ENCODE peak calls at places on chromosomes 4 and X, in ten cellular contexts. Z is astrocyte of the spinal cord; T is neural crest cell; J is ecto neural progenitor cell; U is EL; G is stimulated activated CD4-positive, alpha-beta T cell treated with anti-CD3 and anti-CD28 coated beads, Interleukin-2, amount 100 ng/mL, for 48 hours; X is effector memory CD8-positive, alpha-beta T cell; S is upper lobe of left lung; Y is fibroblast of mammary gland; N is AG09319. B is an unnamed sample.

GRCh38 chr4:101865501-101866062 is 75.1 kb downstream of the BANK1 start:
- DNase-seq in J (no peak), T (no peak), Y (no peak), N (no peak), X (no peak), U (peak), S (no peak), Z (peak), G (no peak), B (no peak)

GRCh38 chr4:1183985-1184773 is 11.8 kb upstream of the SPON2 start:
- DNase-seq in U (no peak), S (no peak), Y (no peak), G (no peak), J (no peak), N (no peak), Z (no peak), X (no peak), T (no peak), B (peak)

GRCh38 chr4:139817657-139818452 is 152.2 kb downstream of the MGST2 start:
- DNase-seq in G (no peak), Z (no peak), X (no peak), T (no peak), Y (no peak), N (no peak), S (no peak), U (no peak), J (no peak), B (no peak)

GRCh38 chr4:169080970-169081369 is 70.9 kb upstream of the CBR4 start:
- DNase-seq in X (no peak), Y (peak), Z (peak), N (no peak), T (no peak), G (no peak), U (peak), J (no peak), S (no peak), B (no peak)

GRCh38 chrX:154918060-154918483 is 31.9 kb downstream of the F8A1 start:
- DNase-seq in J (peak), X (peak), S (no peak), Z (peak), Y (peak), G (peak), N (peak), T (peak), U (peak), B (peak)

GRCh38 chr4:41257257-41257900 is 651 bp downstream of the UCHL1 start:
- DNase-seq in Y (peak), G (peak), U (peak), T (peak), S (peak), X (no peak), J (peak), Z (peak), N (no peak), B (no peak)

GRCh38 chr4:24382381-24382780 is 202.0 kb downstream of the DHX15 start:
- DNase-seq in N (no peak), Y (peak), U (peak), G (no peak), Z (peak), T (no peak), J (no peak), X (no peak), S (no peak), B (no peak)

GRCh38 chrX:110003167-110004156 is 548 bp downstream of the TMEM164 start:
- DNase-seq in S (peak), T (no peak), U (no peak), X (no peak), N (no peak), J (no peak), G (no peak), Y (peak), Z (no peak), B (peak)

GRCh38 chr4:181958435-181958834 is 284.8 kb upstream of the TENM3 start:
- DNase-seq in T (no peak), Y (no peak), U (peak), Z (peak), J (no peak), S (no peak), N (no peak), G (no peak), X (no peak), B (no peak)

GRCh38 chrX:12890467-12890866 is 16.0 kb upstream of the TLR8 start:
- DNase-seq in U (no peak), X (no peak), S (no peak), N (no peak), T (no peak), Z (no peak), G (no peak), J (no peak), Y (no peak), B (no peak)

GRCh38 chr4:156718226-156718625 is 253.4 kb downstream of the PDGFC start:
- DNase-seq in G (no peak), T (no peak), S (no peak), Y (no peak), Z (no peak), X (no peak), U (no peak), N (no peak), J (no peak), B (no peak)

GRCh38 chr4:17995165-17995564 is 26.4 kb downstream of the LCORL start:
- DNase-seq in X (no peak), J (no peak), Y (no peak), T (no peak), S (no peak), G (no peak), Z (no peak), U (no peak), N (no peak), B (no peak)

GRCh38 chr4:143035661-143036060 is 149.1 kb upstream of the USP38 start:
- DNase-seq in S (no peak), Y (no peak), Z (no peak), N (no peak), G (no peak), X (no peak), U (no peak), T (no peak), J (no peak), B (no peak)

GRCh38 chr4:148813289-148813688 is 371.1 kb upstream of the NR3C2 start:
- DNase-seq in U (no peak), X (no peak), N (no peak), Y (no peak), S (no peak), T (no peak), G (no peak), J (no peak), Z (no peak), B (no peak)

GRCh38 chrX:119374736-119375135 is 24.4 kb upstream of the SLC25A43 start:
- DNase-seq in U (peak), T (no peak), G (no peak), S (no peak), X (no peak), N (no peak), J (no peak), Y (peak), Z (no peak), B (no peak)

GRCh38 chr4:71027611-71028010 is 34.2 kb downstream of the DCK start:
- DNase-seq in G (no peak), N (no peak), U (no peak), X (no peak), S (no peak), Z (no peak), J (no peak), T (no peak), Y (no peak), B (no peak)

GRCh38 chrX:48897157-48897620 is 379 bp downstream of the TIMM17B start:
- DNase-seq in Z (peak), N (no peak), X (peak), J (peak), Y (peak), T (peak), U (peak), S (peak), G (no peak), B (peak)

GRCh38 chr4:17173300-17173699 is 274.9 kb upstream of the LDB2 start:
- DNase-seq in Y (no peak), S (no peak), X (no peak), N (no peak), G (no peak), U (peak), J (peak), Z (no peak), T (no peak), B (no peak)

GRCh38 chrX:47568656-47569295 is 7.8 kb downstream of the ARAF start:
- DNase-seq in T (peak), Z (no peak), U (peak), J (no peak), N (no peak), Y (peak), G (peak), X (peak), S (no peak), B (peak)

GRCh38 chr4:88599298-88599697 is 7.0 kb downstream of the HERC3 start:
- DNase-seq in N (no peak), Y (peak), S (no peak), G (no peak), T (no peak), U (peak), X (no peak), J (no peak), Z (peak), B (no peak)

GRCh38 chrX:29143756-29144155 is 556.5 kb downstream of the IL1RAPL1 start:
- DNase-seq in T (no peak), N (no peak), Z (no peak), Y (no peak), U (no peak), S (no peak), G (no peak), X (no peak), J (no peak), B (no peak)

GRCh38 chrX:68634649-68635227 is 12.7 kb upstream of the STARD8 start:
- DNase-seq in G (no peak), Z (no peak), Y (no peak), U (peak), S (no peak), X (no peak), N (no peak), T (no peak), J (no peak), B (no peak)

GRCh38 chr4:174654634-174655033 is 132.3 kb upstream of the HPGD start:
- DNase-seq in X (no peak), U (no peak), N (no peak), Y (no peak), S (no peak), J (no peak), T (no peak), Z (no peak), G (no peak), B (no peak)

GRCh38 chr4:138114434-138114833 is 127.7 kb downstream of the SLC7A11 start:
- DNase-seq in J (no peak), Z (no peak), G (no peak), T (no peak), S (no peak), N (peak), Y (no peak), U (peak), X (no peak), B (no peak)

GRCh38 chrX:8730812-8731578 is 942 bp downstream of the ANOS1 start:
- DNase-seq in G (no peak), J (peak), U (peak), N (no peak), T (peak), X (no peak), Z (no peak), Y (no peak), S (peak), B (no peak)

GRCh38 chrX:139882299-139882698 is 50.6 kb downstream of the ATP11C start:
- DNase-seq in X (no peak), G (no peak), T (no peak), U (peak), N (no peak), Z (no peak), Y (peak), J (no peak), S (no peak), B (no peak)

GRCh38 chr4:151407466-151408379 is 1.3 kb upstream of the FHIP1A start:
- DNase-seq in X (no peak), U (no peak), Y (no peak), T (no peak), Z (peak), G (peak), S (peak), J (peak), N (no peak), B (peak)

GRCh38 chrX:141989802-141990201 is 86.1 kb downstream of the MAGEC1 start:
- DNase-seq in Y (no peak), U (peak), G (no peak), J (no peak), Z (peak), T (no peak), X (no peak), S (no peak), N (no peak), B (no peak)

GRCh38 chrX:6228720-6229119 is at the start of gene NLGN4X:
- DNase-seq in T (peak), U (no peak), J (peak), S (no peak), X (no peak), N (no peak), Z (peak), Y (no peak), G (no peak), B (no peak)

GRCh38 chrX:12115377-12115776 is 22.9 kb upstream of the FRMPD4 start:
- DNase-seq in N (no peak), G (no peak), U (no peak), Y (no peak), S (no peak), J (peak), Z (no peak), X (no peak), T (peak), B (no peak)

GRCh38 chr4:6688879-6689505 is 4.7 kb upstream of the S100P start:
- DNase-seq in S (no peak), Z (peak), J (peak), Y (peak), U (peak), N (peak), X (peak), G (no peak), T (peak), B (peak)

GRCh38 chr4:54714631-54715030 is 56.9 kb downstream of the KIT start:
- DNase-seq in T (no peak), Z (no peak), G (no peak), N (no peak), Y (no peak), X (no peak), S (no peak), U (no peak), J (no peak), B (no peak)

GRCh38 chrX:1491851-1492349 is 39.2 kb upstream of the ASMTL start:
- DNase-seq in U (peak), G (peak), T (peak), J (peak), Y (no peak), Z (no peak), S (no peak), N (no peak), X (peak), B (peak)